ENCODE peak calls at places on chromosomes 6 and 20, in eight cellular contexts. One of them, this sample, is unnamed.

GRCh38 chr6:126721581-126722145 is 381.7 kb downstream of the CENPW start:
- DNase-seq in HepG2: no peak
- DNase-seq in Caco-2: no peak
- DNase-seq in left ventricle myocardium inferior: no peak
- DNase-seq in A673: no peak
- DNase-seq in fibroblast of pulmonary artery: peak; percentile 91
- DNase-seq in uterus: no peak
- DNase-seq in epithelial cell of proximal tubule: peak; percentile 66
- DNase-seq in this sample: no peak

GRCh38 chr6:14857501-14857900 is 388.4 kb upstream of the JARID2 start:
- DNase-seq in HepG2: no peak
- DNase-seq in Caco-2: no peak
- DNase-seq in left ventricle myocardium inferior: no peak
- DNase-seq in A673: no peak
- DNase-seq in fibroblast of pulmonary artery: no peak
- DNase-seq in uterus: no peak
- DNase-seq in epithelial cell of proximal tubule: no peak
- DNase-seq in this sample: no peak

GRCh38 chr6:16575655-16576054 is 185.6 kb downstream of the ATXN1 start:
- DNase-seq in HepG2: no peak
- DNase-seq in Caco-2: no peak
- DNase-seq in left ventricle myocardium inferior: no peak
- DNase-seq in A673: no peak
- DNase-seq in fibroblast of pulmonary artery: no peak
- DNase-seq in uterus: no peak
- DNase-seq in epithelial cell of proximal tubule: no peak
- DNase-seq in this sample: no peak

GRCh38 chr6:31666337-31666960 is 569 bp downstream of the CSNK2B start:
- DNase-seq in HepG2: no peak
- DNase-seq in Caco-2: no peak
- DNase-seq in left ventricle myocardium inferior: no peak
- DNase-seq in A673: no peak
- DNase-seq in fibroblast of pulmonary artery: no peak
- DNase-seq in uterus: no peak
- DNase-seq in epithelial cell of proximal tubule: no peak
- DNase-seq in this sample: no peak

GRCh38 chr6:14478396-14479225 is 361.0 kb downstream of the CD83 start:
- DNase-seq in HepG2: no peak
- DNase-seq in Caco-2: no peak
- DNase-seq in left ventricle myocardium inferior: no peak
- DNase-seq in A673: no peak
- DNase-seq in fibroblast of pulmonary artery: no peak
- DNase-seq in uterus: peak; percentile 33
- DNase-seq in epithelial cell of proximal tubule: no peak
- DNase-seq in this sample: no peak

GRCh38 chr20:872855-873520 is 39.5 kb downstream of the FAM110A start:
- DNase-seq in HepG2: no peak
- DNase-seq in Caco-2: peak; percentile 13
- DNase-seq in left ventricle myocardium inferior: no peak
- DNase-seq in A673: no peak
- DNase-seq in fibroblast of pulmonary artery: no peak
- DNase-seq in uterus: no peak
- DNase-seq in epithelial cell of proximal tubule: no peak
- DNase-seq in this sample: no peak

GRCh38 chr20:9945406-9945805 is 89.4 kb upstream of the ANKEF1 start:
- DNase-seq in HepG2: no peak
- DNase-seq in Caco-2: no peak
- DNase-seq in left ventricle myocardium inferior: no peak
- DNase-seq in A673: peak; percentile 39
- DNase-seq in fibroblast of pulmonary artery: peak; percentile 9
- DNase-seq in uterus: no peak
- DNase-seq in epithelial cell of proximal tubule: no peak
- DNase-seq in this sample: no peak

GRCh38 chr6:26054937-26055669 is 32.1 kb upstream of the HFE start:
- DNase-seq in HepG2: peak; percentile 97
- DNase-seq in Caco-2: peak; percentile 87
- DNase-seq in left ventricle myocardium inferior: peak; percentile 80
- DNase-seq in A673: peak; percentile 96
- DNase-seq in fibroblast of pulmonary artery: peak; percentile 96
- DNase-seq in uterus: peak; percentile 94
- DNase-seq in epithelial cell of proximal tubule: peak; percentile 97
- DNase-seq in this sample: peak; percentile 88

GRCh38 chr6:137571854-137572253 is 77.7 kb upstream of the OLIG3 start:
- DNase-seq in HepG2: peak; percentile 54
- DNase-seq in Caco-2: peak; percentile 64
- DNase-seq in left ventricle myocardium inferior: no peak
- DNase-seq in A673: peak; percentile 35
- DNase-seq in fibroblast of pulmonary artery: peak; percentile 21
- DNase-seq in uterus: no peak
- DNase-seq in epithelial cell of proximal tubule: peak; percentile 7
- DNase-seq in this sample: no peak

GRCh38 chr20:52295556-52295955 is 104.0 kb upstream of the ZFP64 start:
- DNase-seq in HepG2: no peak
- DNase-seq in Caco-2: no peak
- DNase-seq in left ventricle myocardium inferior: no peak
- DNase-seq in A673: no peak
- DNase-seq in fibroblast of pulmonary artery: no peak
- DNase-seq in uterus: no peak
- DNase-seq in epithelial cell of proximal tubule: no peak
- DNase-seq in this sample: no peak

GRCh38 chr20:51333446-51333845 is 209.1 kb downstream of the NFATC2 start:
- DNase-seq in HepG2: no peak
- DNase-seq in Caco-2: no peak
- DNase-seq in left ventricle myocardium inferior: no peak
- DNase-seq in A673: no peak
- DNase-seq in fibroblast of pulmonary artery: no peak
- DNase-seq in uterus: no peak
- DNase-seq in epithelial cell of proximal tubule: no peak
- DNase-seq in this sample: no peak

GRCh38 chr6:84156306-84156705 is 71.1 kb downstream of the CEP162 start:
- DNase-seq in HepG2: no peak
- DNase-seq in Caco-2: no peak
- DNase-seq in left ventricle myocardium inferior: no peak
- DNase-seq in A673: no peak
- DNase-seq in fibroblast of pulmonary artery: no peak
- DNase-seq in uterus: no peak
- DNase-seq in epithelial cell of proximal tubule: no peak
- DNase-seq in this sample: no peak

GRCh38 chr6:130717657-130718056 is 109.5 kb upstream of the SMLR1 start:
- DNase-seq in HepG2: no peak
- DNase-seq in Caco-2: no peak
- DNase-seq in left ventricle myocardium inferior: no peak
- DNase-seq in A673: peak; percentile 18
- DNase-seq in fibroblast of pulmonary artery: no peak
- DNase-seq in uterus: no peak
- DNase-seq in epithelial cell of proximal tubule: no peak
- DNase-seq in this sample: no peak

GRCh38 chr6:111922454-111923297 is 49.4 kb upstream of the FYN start:
- DNase-seq in HepG2: no peak
- DNase-seq in Caco-2: no peak
- DNase-seq in left ventricle myocardium inferior: no peak
- DNase-seq in A673: peak; percentile 51
- DNase-seq in fibroblast of pulmonary artery: peak; percentile 52
- DNase-seq in uterus: no peak
- DNase-seq in epithelial cell of proximal tubule: no peak
- DNase-seq in this sample: no peak

GRCh38 chr20:3202965-3203314 is 1.5 kb downstream of the DDRGK1 start:
- DNase-seq in HepG2: no peak
- DNase-seq in Caco-2: no peak
- DNase-seq in left ventricle myocardium inferior: no peak
- DNase-seq in A673: no peak
- DNase-seq in fibroblast of pulmonary artery: no peak
- DNase-seq in uterus: no peak
- DNase-seq in epithelial cell of proximal tubule: no peak
- DNase-seq in this sample: no peak

GRCh38 chr6:35534396-35535170 is 21.9 kb upstream of the TULP1 start:
- DNase-seq in HepG2: no peak
- DNase-seq in Caco-2: no peak
- DNase-seq in left ventricle myocardium inferior: no peak
- DNase-seq in A673: peak; percentile 78
- DNase-seq in fibroblast of pulmonary artery: no peak
- DNase-seq in uterus: no peak
- DNase-seq in epithelial cell of proximal tubule: no peak
- DNase-seq in this sample: no peak

GRCh38 chr6:54431466-54431865 is 123.2 kb downstream of the TINAG start:
- DNase-seq in HepG2: no peak
- DNase-seq in Caco-2: no peak
- DNase-seq in left ventricle myocardium inferior: no peak
- DNase-seq in A673: peak; percentile 45
- DNase-seq in fibroblast of pulmonary artery: peak; percentile 40
- DNase-seq in uterus: no peak
- DNase-seq in epithelial cell of proximal tubule: no peak
- DNase-seq in this sample: no peak

GRCh38 chr20:3935956-3936340 is 46.8 kb downstream of the PANK2 start:
- DNase-seq in HepG2: no peak
- DNase-seq in Caco-2: no peak
- DNase-seq in left ventricle myocardium inferior: no peak
- DNase-seq in A673: no peak
- DNase-seq in fibroblast of pulmonary artery: no peak
- DNase-seq in uterus: no peak
- DNase-seq in epithelial cell of proximal tubule: no peak
- DNase-seq in this sample: no peak

GRCh38 chr6:163994566-163994965 is 580.0 kb downstream of the QKI start:
- DNase-seq in HepG2: no peak
- DNase-seq in Caco-2: no peak
- DNase-seq in left ventricle myocardium inferior: no peak
- DNase-seq in A673: peak; percentile 16
- DNase-seq in fibroblast of pulmonary artery: no peak
- DNase-seq in uterus: no peak
- DNase-seq in epithelial cell of proximal tubule: no peak
- DNase-seq in this sample: no peak

GRCh38 chr20:57032847-57033246 is 233.6 kb downstream of the BMP7 start:
- DNase-seq in HepG2: no peak
- DNase-seq in Caco-2: no peak
- DNase-seq in left ventricle myocardium inferior: no peak
- DNase-seq in A673: no peak
- DNase-seq in fibroblast of pulmonary artery: no peak
- DNase-seq in uterus: no peak
- DNase-seq in epithelial cell of proximal tubule: no peak
- DNase-seq in this sample: no peak

GRCh38 chr6:111823831-111824607 is 49.2 kb downstream of the FYN start:
- DNase-seq in HepG2: peak; percentile 80
- DNase-seq in Caco-2: no peak
- DNase-seq in left ventricle myocardium inferior: no peak
- DNase-seq in A673: no peak
- DNase-seq in fibroblast of pulmonary artery: peak; percentile 84
- DNase-seq in uterus: peak; percentile 47
- DNase-seq in epithelial cell of proximal tubule: no peak
- DNase-seq in this sample: no peak

DNA sequence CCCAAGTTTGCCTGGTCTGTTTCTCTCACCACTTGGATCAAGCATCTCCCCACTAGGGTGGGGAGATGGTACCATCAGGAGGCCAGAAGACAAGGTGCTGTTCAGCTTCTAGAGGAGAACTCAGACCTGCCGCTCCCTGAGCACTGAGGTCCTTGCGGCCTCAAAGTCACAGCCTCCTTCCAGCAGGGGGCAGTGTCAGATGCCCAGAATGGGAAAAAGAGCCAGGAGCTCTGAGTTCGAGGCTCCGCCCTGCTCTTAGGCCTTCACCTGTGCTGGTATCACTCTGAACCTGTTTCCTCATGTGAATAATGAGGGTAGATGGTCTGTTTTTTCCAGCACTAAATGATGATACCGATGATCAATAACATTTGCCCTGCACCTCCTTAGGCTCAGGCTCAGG is 68.7 kb downstream of the TOX2 start:
- DNase-seq in HepG2: no peak
- DNase-seq in Caco-2: peak; percentile 35
- DNase-seq in left ventricle myocardium inferior: no peak
- DNase-seq in A673: peak; percentile 25
- DNase-seq in fibroblast of pulmonary artery: no peak
- DNase-seq in uterus: no peak
- DNase-seq in epithelial cell of proximal tubule: no peak
- DNase-seq in this sample: no peak
- TF ChIP-seq CTCF in HepG2: peak; percentile 61
- TF ChIP-seq CTCF in Caco-2: peak; percentile 46
- TF ChIP-seq CTCF in left ventricle myocardium inferior: peak; percentile 29
- TF ChIP-seq CTCF in A673: peak; percentile 63
- TF ChIP-seq CTCF in fibroblast of pulmonary artery: peak; percentile 33
- TF ChIP-seq CTCF in uterus: no peak
- TF ChIP-seq CTCF in epithelial cell of proximal tubule: peak; percentile 50
- TF ChIP-seq CTCF in this sample: peak; percentile 8

GRCh38 chr6:71855406-71855805 is 30.9 kb upstream of the RIMS1 start:
- DNase-seq in HepG2: peak; percentile 0
- DNase-seq in Caco-2: peak; percentile 7
- DNase-seq in left ventricle myocardium inferior: no peak
- DNase-seq in A673: peak; percentile 92
- DNase-seq in fibroblast of pulmonary artery: no peak
- DNase-seq in uterus: no peak
- DNase-seq in epithelial cell of proximal tubule: no peak
- DNase-seq in this sample: no peak
- TF ChIP-seq CTCF in HepG2: no peak
- TF ChIP-seq CTCF in Caco-2: peak; percentile 11
- TF ChIP-seq CTCF in left ventricle myocardium inferior: no peak
- TF ChIP-seq CTCF in A673: peak; percentile 54
- TF ChIP-seq CTCF in fibroblast of pulmonary artery: no peak
- TF ChIP-seq CTCF in uterus: no peak
- TF ChIP-seq CTCF in epithelial cell of proximal tubule: no peak
- TF ChIP-seq CTCF in this sample: peak; percentile 13

GRCh38 chr20:42204261-42204660 is 586.1 kb upstream of the CHD6 start:
- DNase-seq in HepG2: peak; percentile 28
- DNase-seq in Caco-2: peak; percentile 24
- DNase-seq in left ventricle myocardium inferior: no peak
- DNase-seq in A673: peak; percentile 14
- DNase-seq in fibroblast of pulmonary artery: no peak
- DNase-seq in uterus: no peak
- DNase-seq in epithelial cell of proximal tubule: no peak
- DNase-seq in this sample: no peak
- TF ChIP-seq CTCF in HepG2: peak; percentile 41
- TF ChIP-seq CTCF in Caco-2: peak; percentile 52
- TF ChIP-seq CTCF in left ventricle myocardium inferior: peak; percentile 50
- TF ChIP-seq CTCF in A673: peak; percentile 36
- TF ChIP-seq CTCF in fibroblast of pulmonary artery: no peak
- TF ChIP-seq CTCF in uterus: no peak
- TF ChIP-seq CTCF in epithelial cell of proximal tubule: peak; percentile 12
- TF ChIP-seq CTCF in this sample: no peak

DNA sequence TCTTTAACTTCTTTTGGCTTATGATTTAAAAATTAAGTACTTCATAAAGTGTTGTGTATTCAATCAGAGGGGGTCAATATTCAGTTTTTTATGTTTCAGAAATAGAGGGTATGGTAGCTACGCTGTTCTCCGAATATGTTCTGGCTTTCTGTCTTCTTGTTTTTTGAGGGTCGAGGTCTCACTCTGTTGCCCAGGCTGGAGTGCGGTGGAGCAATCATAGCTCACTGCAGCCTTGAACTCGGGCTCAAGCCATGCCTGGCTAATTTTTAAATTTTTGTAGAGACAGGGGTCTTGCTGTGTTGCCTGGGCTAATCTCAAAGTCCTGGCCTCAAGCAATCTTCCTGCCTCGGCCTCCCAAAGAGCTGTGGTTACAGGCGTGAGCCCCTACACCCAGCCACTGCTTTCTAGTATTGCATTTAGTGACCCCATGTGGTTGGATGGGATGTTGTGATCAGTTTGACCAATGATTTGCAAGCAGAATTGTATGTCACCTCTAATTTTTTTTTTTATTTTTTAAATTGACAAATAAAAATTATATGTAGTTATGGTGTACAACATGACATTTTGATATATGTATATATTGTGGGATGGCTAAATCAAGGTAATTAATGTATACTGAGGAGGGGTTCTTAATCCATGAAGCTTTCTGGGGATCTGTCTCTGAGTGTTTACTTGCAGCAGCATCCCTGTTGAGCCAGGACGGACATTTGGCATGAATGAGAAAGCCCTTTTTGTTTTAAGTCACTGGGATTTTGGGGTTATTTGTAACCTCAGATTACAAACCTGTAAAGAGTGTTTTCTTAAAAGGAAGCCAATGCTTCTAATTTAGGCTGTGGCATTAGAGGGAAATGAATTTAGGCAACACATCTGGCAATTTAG is 38.5 kb upstream of the DEK start:
- DNase-seq in HepG2: peak; percentile 48
- DNase-seq in Caco-2: peak; percentile 18
- DNase-seq in left ventricle myocardium inferior: no peak
- DNase-seq in A673: peak; percentile 24
- DNase-seq in fibroblast of pulmonary artery: peak; percentile 19
- DNase-seq in uterus: no peak
- DNase-seq in epithelial cell of proximal tubule: no peak
- DNase-seq in this sample: no peak
- TF ChIP-seq CTCF in HepG2: peak; percentile 66
- TF ChIP-seq CTCF in Caco-2: peak; percentile 21
- TF ChIP-seq CTCF in left ventricle myocardium inferior: peak; percentile 40
- TF ChIP-seq CTCF in A673: peak; percentile 33
- TF ChIP-seq CTCF in fibroblast of pulmonary artery: peak; percentile 11
- TF ChIP-seq CTCF in uterus: no peak
- TF ChIP-seq CTCF in epithelial cell of proximal tubule: peak; percentile 24
- TF ChIP-seq CTCF in this sample: peak; percentile 30

This sample was measured in GM12878.